ENCODE peak calls at places on chromosomes 5 and 9, in nine cellular contexts. A, D, L, R, U, I, W, B and X are unnamed samples.

GRCh38 chr5:124655211-124655880 is 91.1 kb downstream of the ZNF608 start:
- DNase-seq in A (no peak), D (no peak), L (no peak), R (no peak), U (no peak), I (no peak), W (no peak), B (no peak), X (no peak)

GRCh38 chr9:88809371-88809770 is 181.9 kb upstream of the S1PR3 start:
- DNase-seq in A (no peak), D (no peak), L (no peak), R (no peak), U (no peak), I (peak), W (no peak), B (no peak), X (no peak)

GRCh38 chr9:76634356-76635054 is 129.7 kb upstream of the PCA3 start:
- DNase-seq in A (no peak), D (no peak), L (no peak), R (no peak), U (no peak), I (no peak), W (no peak), B (no peak), X (no peak)

GRCh38 chr5:61631438-61631941 is 299.4 kb downstream of the ZSWIM6 start:
- DNase-seq in A (peak), D (no peak), L (peak), R (no peak), U (no peak), I (no peak), W (no peak), B (peak), X (no peak)

GRCh38 chr9:93302586-93303257 is 118.8 kb downstream of the WNK2 start:
- DNase-seq in A (no peak), D (peak), L (no peak), R (no peak), U (peak), I (peak), W (no peak), B (no peak), X (no peak)

GRCh38 chr9:22214497-22215031 is 205.5 kb upstream of the CDKN2B start:
- DNase-seq in A (no peak), D (no peak), L (no peak), R (no peak), U (no peak), I (no peak), W (no peak), B (no peak), X (no peak)

GRCh38 chr9:101791938-101792337 is 53.5 kb upstream of the GRIN3A start:
- DNase-seq in A (no peak), D (peak), L (no peak), R (no peak), U (peak), I (no peak), W (peak), B (peak), X (no peak)

GRCh38 chr9:137828527-137829259 is 48.9 kb upstream of the CACNA1B start:
- DNase-seq in A (no peak), D (peak), L (no peak), R (no peak), U (peak), I (no peak), W (no peak), B (no peak), X (no peak)

GRCh38 chr5:64754066-64754465 is 14.4 kb downstream of the SREK1IP1 start:
- DNase-seq in A (no peak), D (no peak), L (no peak), R (no peak), U (no peak), I (no peak), W (no peak), B (no peak), X (no peak)